ENCODE peak calls at places on chromosomes 1 and 21, in eight cellular contexts. Y, J, X, R, W, M, L and I are unnamed samples.

GRCh38 chr1:11493972-11494655 is 15.2 kb downstream of the DISP3 start:
- DNase-seq in Y (no peak), W (no peak), R (no peak), M (no peak), J (no peak), L (no peak), X (no peak), I (no peak)

GRCh38 chr1:31239653-31240241 is at the start of gene NKAIN1:
- DNase-seq in Y (no peak), W (no peak), L (no peak), J (no peak), X (no peak), M (no peak), R (no peak), I (no peak)

GRCh38 chr21:44089001-44089911 is 17.9 kb upstream of the PWP2 start:
- DNase-seq in J (no peak), W (peak; percentile 12), X (peak; percentile 25), L (no peak), R (no peak), M (peak; percentile 53), Y (no peak), I (no peak)

GRCh38 chr1:21254335-21254951 is 35.8 kb downstream of the ECE1 start:
- DNase-seq in M (no peak), R (no peak), Y (peak; percentile 79), W (no peak), L (no peak), J (no peak), X (no peak), I (no peak)

GRCh38 chr1:243267346-243268283 is 11.8 kb downstream of the SDCCAG8 start:
- DNase-seq in Y (no peak), W (no peak), L (peak; percentile 7), J (no peak), X (no peak), R (no peak), M (no peak), I (no peak)

GRCh38 chr1:167524651-167525050 is 6.3 kb upstream of the CD247 start:
- DNase-seq in X (no peak), Y (no peak), L (no peak), J (no peak), R (peak; percentile 42), W (no peak), M (no peak), I (no peak)

GRCh38 chr1:38142606-38143005 is 96.0 kb upstream of the POU3F1 start:
- DNase-seq in L (no peak), J (no peak), R (no peak), Y (no peak), M (no peak), W (no peak), X (no peak), I (no peak)

GRCh38 chr1:234882898-234883297 is 245.7 kb downstream of the TOMM20 start:
- DNase-seq in L (no peak), W (no peak), R (no peak), J (no peak), M (no peak), Y (no peak), X (no peak), I (no peak)

GRCh38 chr1:234778215-234779159 is 168.5 kb upstream of the IRF2BP2 start:
- DNase-seq in Y (no peak), R (no peak), J (no peak), L (no peak), X (no peak), M (peak; percentile 78), W (peak; percentile 23), I (peak; percentile 99)

GRCh38 chr1:184118051-184118450 is 66.5 kb downstream of the TSEN15 start:
- DNase-seq in R (no peak), L (peak; percentile 22), M (no peak), X (no peak), J (no peak), Y (no peak), W (no peak), I (no peak)

GRCh38 chr21:16388291-16388690 is 658.5 kb downstream of the USP25 start:
- DNase-seq in X (no peak), M (no peak), J (no peak), Y (no peak), L (no peak), R (no peak), W (no peak), I (no peak)
- TF ChIP-seq CTCF in X (no peak), M (no peak), J (no peak), Y (no peak), L (no peak), R (no peak), W (no peak), I (no peak)

GRCh38 chr1:235945775-235946565 is 79.3 kb upstream of the LYST start:
- DNase-seq in R (no peak), L (no peak), W (no peak), X (no peak), M (no peak), Y (no peak), J (no peak), I (peak; percentile 74)

GRCh38 chr1:235947989-235948388 is 81.3 kb upstream of the LYST start:
- DNase-seq in M (no peak), L (no peak), X (no peak), Y (no peak), J (no peak), R (no peak), W (no peak), I (no peak)

GRCh38 chr1:235950318-235950717 is 83.6 kb upstream of the LYST start:
- DNase-seq in J (no peak), M (no peak), R (no peak), L (no peak), Y (no peak), X (no peak), W (no peak), I (no peak)

GRCh38 chr1:235946570-235946981 is 79.9 kb upstream of the LYST start:
- DNase-seq in J (no peak), R (no peak), L (no peak), W (no peak), M (no peak), Y (no peak), X (no peak), I (no peak)

DNA sequence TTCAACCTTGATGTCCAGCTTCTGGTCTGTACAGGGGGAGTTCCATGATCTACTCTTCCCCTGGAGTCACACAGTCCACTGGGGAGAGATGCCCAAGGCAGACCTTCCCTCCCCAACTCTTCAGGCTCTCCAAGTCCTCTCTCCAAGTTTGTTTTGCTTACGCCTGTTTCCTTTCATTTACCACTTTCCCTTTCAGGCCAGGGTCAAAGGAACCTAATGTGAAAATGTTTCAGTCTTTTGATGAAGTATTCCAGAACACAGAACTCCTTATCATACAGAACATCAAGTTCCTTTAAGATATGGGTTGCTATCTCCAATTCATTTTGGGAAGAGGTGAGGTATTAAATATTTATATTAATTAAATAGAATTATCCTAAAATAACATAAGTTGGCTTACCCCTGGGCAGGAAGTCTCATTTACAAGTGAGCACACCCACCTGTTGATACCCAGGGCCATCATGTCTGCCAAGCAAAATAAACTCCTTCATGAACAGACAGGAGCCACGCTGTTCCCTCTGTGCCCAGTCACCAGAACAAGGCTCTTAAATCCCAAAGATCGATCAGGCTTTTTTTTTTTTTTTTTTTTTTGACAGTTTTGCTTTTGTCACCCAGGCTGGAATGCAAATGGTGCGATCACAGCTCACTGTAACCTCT is 82.2 kb upstream of the LYST start:
- DNase-seq in Y (no peak), J (no peak), M (no peak), X (no peak), R (no peak), L (no peak), W (no peak), I (no peak)
- H3K4me1 ChIP-seq in Y (peaks cover under 1% of the 10 kb centered on the region), J (peaks cover 7% of the 10 kb centered on the region), M (peaks cover 12% of the 10 kb centered on the region), X (no peaks in the 10 kb centered on the region), R (peaks cover 9% of the 10 kb centered on the region), L (peaks cover 2% of the 10 kb centered on the region), W (no peaks in the 10 kb centered on the region), I (peaks cover 10% of the 10 kb centered on the region)

GRCh38 chr21:25607812-25608737 is 794 bp upstream of the MRPL39 start:
- DNase-seq in R (peak; percentile 75), L (peak; percentile 81), J (peak; percentile 30), M (peak; percentile 86), X (peak; percentile 83), W (peak; percentile 73), Y (peak; percentile 80), I (no peak)

DNA sequence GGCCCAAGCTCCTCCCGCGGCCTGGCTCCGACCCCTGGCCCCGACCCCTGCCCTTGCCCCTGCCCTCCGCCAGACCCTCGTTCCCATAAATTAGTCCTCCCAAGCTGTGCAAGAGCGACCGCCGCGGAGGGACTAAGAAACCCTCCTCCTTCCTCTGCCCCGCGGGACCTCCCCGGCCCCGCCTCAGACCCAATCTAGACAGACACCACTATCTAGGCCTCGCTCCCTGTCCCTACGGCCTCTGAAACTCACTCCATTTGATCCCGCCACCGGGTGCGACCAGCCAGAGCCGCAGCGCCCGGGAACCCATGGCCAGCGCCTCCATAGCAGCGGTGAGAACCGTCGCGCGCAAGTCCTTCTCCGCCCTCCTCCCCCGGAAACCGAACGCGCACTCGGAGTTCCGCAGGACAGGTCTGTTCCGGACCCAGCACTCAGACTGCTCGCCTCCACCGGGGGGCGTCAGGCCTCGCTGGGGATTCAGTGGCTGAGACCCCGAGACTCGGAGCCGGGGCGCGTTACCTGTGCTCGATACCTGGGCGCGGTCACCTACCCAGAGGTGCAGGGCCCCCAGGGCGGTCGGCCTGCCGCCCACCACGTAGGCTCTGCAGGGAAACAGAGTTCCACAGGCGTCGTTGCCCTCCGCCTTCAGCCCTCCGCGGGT is at the start of gene MRPL39:
- DNase-seq in X (peak; percentile 85), L (peak; percentile 87), M (peak; percentile 91), W (peak; percentile 62), R (peak; percentile 58), Y (peak; percentile 84), J (peak; percentile 53), I (no peak)
- TF ChIP-seq POLR2A in X (no peak), L (peak; percentile 67), M (peak; percentile 40), W (no peak), R (no peak), Y (no peak), J (no peak), I (no peak)

GRCh38 chr21:25955646-25956045 is 214.9 kb downstream of the APP start:
- DNase-seq in Y (no peak), X (no peak), W (no peak), L (no peak), M (no peak), J (no peak), R (no peak), I (no peak)
- TF ChIP-seq CTCF in Y (no peak), X (no peak), W (no peak), L (no peak), M (no peak), J (no peak), R (no peak), I (no peak)

GRCh38 chr1:229894535-229894934 is 172.5 kb upstream of the GALNT2 start:
- DNase-seq in M (no peak), L (no peak), X (no peak), W (no peak), R (no peak), J (no peak), Y (no peak), I (no peak)

GRCh38 chr1:229895605-229896004 is 171.4 kb upstream of the GALNT2 start:
- DNase-seq in L (no peak), W (no peak), X (no peak), R (no peak), Y (no peak), M (no peak), J (no peak), I (no peak)

GRCh38 chr1:229896306-229896705 is 170.7 kb upstream of the GALNT2 start:
- DNase-seq in W (no peak), R (no peak), X (no peak), J (no peak), L (no peak), M (no peak), Y (no peak), I (no peak)

GRCh38 chr1:229900220-229900619 is 166.8 kb upstream of the GALNT2 start:
- DNase-seq in W (no peak), J (no peak), L (no peak), R (no peak), X (no peak), Y (no peak), M (no peak), I (no peak)

GRCh38 chr1:229897540-229897939 is 169.5 kb upstream of the GALNT2 start:
- DNase-seq in L (no peak), J (no peak), W (no peak), Y (no peak), X (no peak), M (no peak), R (no peak), I (no peak)
- H3K4me1 ChIP-seq in L (no peaks in the 10 kb centered on the region), J (no peaks in the 10 kb centered on the region), W (no peaks in the 10 kb centered on the region), Y (no peaks in the 10 kb centered on the region), X (no peaks in the 10 kb centered on the region), M (no peaks in the 10 kb centered on the region), R (no peaks in the 10 kb centered on the region), I (no peaks in the 10 kb centered on the region)